ENCODE peak calls at places on chromosome 20, in seven cellular contexts. One of them, this sample, is unnamed.

GRCh38 chr20:2537101-2537500 is 728 bp downstream of the TMC2 start:
- DNase-seq in cardiac fibroblast: no peak
- DNase-seq in cardiac muscle cell: no peak
- DNase-seq in suprapubic skin: peak; percentile 67
- DNase-seq in neural progenitor cell: no peak
- DNase-seq in left lung: no peak
- DNase-seq in astrocyte of the spinal cord: no peak
- DNase-seq in this sample: no peak

GRCh38 chr20:5844063-5844681 is 94.0 kb downstream of the SHLD1 start:
- DNase-seq in cardiac fibroblast: peak; percentile 31
- DNase-seq in left lung: no peak
- DNase-seq in suprapubic skin: no peak
- DNase-seq in astrocyte of the spinal cord: peak; percentile 42
- DNase-seq in neural progenitor cell: no peak
- DNase-seq in cardiac muscle cell: no peak
- DNase-seq in this sample: no peak

GRCh38 chr20:6828794-6829423 is 61.4 kb downstream of the BMP2 start:
- DNase-seq in suprapubic skin: no peak
- DNase-seq in neural progenitor cell: peak; percentile 84
- DNase-seq in cardiac fibroblast: peak; percentile 79
- DNase-seq in cardiac muscle cell: peak; percentile 85
- DNase-seq in left lung: no peak
- DNase-seq in astrocyte of the spinal cord: peak; percentile 53
- DNase-seq in this sample: peak; percentile 74

GRCh38 chr20:64057628-64058498 is 5.1 kb upstream of the TCEA2 start:
- DNase-seq in cardiac fibroblast: peak; percentile 61
- DNase-seq in astrocyte of the spinal cord: peak; percentile 35
- DNase-seq in left lung: peak; percentile 91
- DNase-seq in cardiac muscle cell: peak; percentile 82
- DNase-seq in neural progenitor cell: peak; percentile 85
- DNase-seq in suprapubic skin: no peak
- DNase-seq in this sample: peak; percentile 59

GRCh38 chr20:62925420-62926228 is 681 bp downstream of the DIDO1 start:
- DNase-seq in left lung: peak; percentile 88
- DNase-seq in cardiac muscle cell: peak; percentile 50
- DNase-seq in cardiac fibroblast: peak; percentile 38
- DNase-seq in suprapubic skin: peak; percentile 78
- DNase-seq in neural progenitor cell: peak; percentile 61
- DNase-seq in astrocyte of the spinal cord: peak; percentile 20
- DNase-seq in this sample: peak; percentile 35

GRCh38 chr20:63877755-63878470 is 12.8 kb downstream of the TPD52L2 start:
- DNase-seq in cardiac muscle cell: no peak
- DNase-seq in astrocyte of the spinal cord: no peak
- DNase-seq in cardiac fibroblast: no peak
- DNase-seq in left lung: no peak
- DNase-seq in neural progenitor cell: no peak
- DNase-seq in suprapubic skin: no peak
- DNase-seq in this sample: no peak

GRCh38 chr20:53194891-53195290 is 222.7 kb downstream of the TSHZ2 start:
- DNase-seq in astrocyte of the spinal cord: no peak
- DNase-seq in cardiac muscle cell: peak; percentile 7
- DNase-seq in left lung: no peak
- DNase-seq in cardiac fibroblast: no peak
- DNase-seq in neural progenitor cell: no peak
- DNase-seq in suprapubic skin: no peak
- DNase-seq in this sample: no peak

GRCh38 chr20:51588762-51589161 is 46.2 kb upstream of the NFATC2 start:
- DNase-seq in astrocyte of the spinal cord: no peak
- DNase-seq in cardiac muscle cell: no peak
- DNase-seq in left lung: no peak
- DNase-seq in neural progenitor cell: no peak
- DNase-seq in cardiac fibroblast: no peak
- DNase-seq in suprapubic skin: no peak
- DNase-seq in this sample: no peak

GRCh38 chr20:26208296-26209091 is 511.8 kb upstream of the ZNF337 start:
- DNase-seq in cardiac muscle cell: peak; percentile 56
- DNase-seq in left lung: peak; percentile 83
- DNase-seq in neural progenitor cell: peak; percentile 81
- DNase-seq in cardiac fibroblast: no peak
- DNase-seq in astrocyte of the spinal cord: no peak
- DNase-seq in suprapubic skin: no peak
- DNase-seq in this sample: no peak

GRCh38 chr20:50663095-50663821 is 28.1 kb downstream of the RIPOR3 start:
- DNase-seq in neural progenitor cell: no peak
- DNase-seq in suprapubic skin: no peak
- DNase-seq in left lung: no peak
- DNase-seq in cardiac fibroblast: no peak
- DNase-seq in astrocyte of the spinal cord: no peak
- DNase-seq in cardiac muscle cell: peak; percentile 46
- DNase-seq in this sample: no peak

GRCh38 chr20:20440473-20440872 is 72.6 kb downstream of the INSM1 start:
- DNase-seq in neural progenitor cell: no peak
- DNase-seq in cardiac muscle cell: no peak
- DNase-seq in cardiac fibroblast: no peak
- DNase-seq in left lung: no peak
- DNase-seq in astrocyte of the spinal cord: no peak
- DNase-seq in suprapubic skin: no peak
- DNase-seq in this sample: no peak

GRCh38 chr20:62830821-62831220 is 14.0 kb downstream of the COL9A3 start:
- DNase-seq in astrocyte of the spinal cord: no peak
- DNase-seq in suprapubic skin: no peak
- DNase-seq in cardiac muscle cell: no peak
- DNase-seq in neural progenitor cell: no peak
- DNase-seq in cardiac fibroblast: no peak
- DNase-seq in left lung: peak; percentile 51
- DNase-seq in this sample: no peak

GRCh38 chr20:40249805-40250204 is 439.2 kb downstream of the MAFB start:
- DNase-seq in neural progenitor cell: no peak
- DNase-seq in left lung: no peak
- DNase-seq in suprapubic skin: no peak
- DNase-seq in cardiac muscle cell: no peak
- DNase-seq in astrocyte of the spinal cord: no peak
- DNase-seq in cardiac fibroblast: no peak
- DNase-seq in this sample: no peak

GRCh38 chr20:38514947-38515346 is 42.3 kb downstream of the RALGAPB start:
- DNase-seq in left lung: no peak
- DNase-seq in neural progenitor cell: no peak
- DNase-seq in suprapubic skin: no peak
- DNase-seq in cardiac fibroblast: no peak
- DNase-seq in cardiac muscle cell: no peak
- DNase-seq in astrocyte of the spinal cord: no peak
- DNase-seq in this sample: no peak

GRCh38 chr20:20864346-20865096 is 152.1 kb upstream of the RALGAPA2 start:
- DNase-seq in astrocyte of the spinal cord: no peak
- DNase-seq in cardiac muscle cell: peak; percentile 44
- DNase-seq in cardiac fibroblast: peak; percentile 5
- DNase-seq in neural progenitor cell: peak; percentile 60
- DNase-seq in left lung: no peak
- DNase-seq in suprapubic skin: no peak
- DNase-seq in this sample: peak; percentile 3

GRCh38 chr20:20034486-20034885 is 17.3 kb downstream of the NAA20 start:
- DNase-seq in left lung: no peak
- DNase-seq in neural progenitor cell: no peak
- DNase-seq in suprapubic skin: no peak
- DNase-seq in cardiac fibroblast: peak; percentile 29
- DNase-seq in astrocyte of the spinal cord: no peak
- DNase-seq in cardiac muscle cell: no peak
- DNase-seq in this sample: no peak

GRCh38 chr20:31707994-31708744 is 14.5 kb downstream of the BCL2L1 start:
- DNase-seq in cardiac fibroblast: no peak
- DNase-seq in suprapubic skin: no peak
- DNase-seq in cardiac muscle cell: no peak
- DNase-seq in astrocyte of the spinal cord: no peak
- DNase-seq in neural progenitor cell: no peak
- DNase-seq in left lung: no peak
- DNase-seq in this sample: no peak

GRCh38 chr20:49284818-49285217 is 7.0 kb upstream of the ZNFX1 start:
- DNase-seq in left lung: no peak
- DNase-seq in suprapubic skin: no peak
- DNase-seq in astrocyte of the spinal cord: no peak
- DNase-seq in cardiac muscle cell: no peak
- DNase-seq in cardiac fibroblast: no peak
- DNase-seq in neural progenitor cell: no peak
- DNase-seq in this sample: no peak

GRCh38 chr20:49282584-49283171 is 4.8 kb upstream of the ZNFX1 start:
- DNase-seq in cardiac muscle cell: no peak
- DNase-seq in astrocyte of the spinal cord: no peak
- DNase-seq in neural progenitor cell: peak; percentile 70
- DNase-seq in left lung: no peak
- DNase-seq in suprapubic skin: no peak
- DNase-seq in cardiac fibroblast: no peak
- DNase-seq in this sample: no peak

GRCh38 chr20:49283703-49284625 is 6.1 kb upstream of the ZNFX1 start:
- DNase-seq in astrocyte of the spinal cord: no peak
- DNase-seq in neural progenitor cell: no peak
- DNase-seq in cardiac muscle cell: no peak
- DNase-seq in cardiac fibroblast: no peak
- DNase-seq in suprapubic skin: no peak
- DNase-seq in left lung: no peak
- DNase-seq in this sample: no peak

GRCh38 chr20:49281913-49282467 is 4.1 kb upstream of the ZNFX1 start:
- DNase-seq in left lung: no peak
- DNase-seq in suprapubic skin: no peak
- DNase-seq in neural progenitor cell: no peak
- DNase-seq in cardiac muscle cell: no peak
- DNase-seq in astrocyte of the spinal cord: no peak
- DNase-seq in cardiac fibroblast: no peak
- DNase-seq in this sample: no peak

DNA sequence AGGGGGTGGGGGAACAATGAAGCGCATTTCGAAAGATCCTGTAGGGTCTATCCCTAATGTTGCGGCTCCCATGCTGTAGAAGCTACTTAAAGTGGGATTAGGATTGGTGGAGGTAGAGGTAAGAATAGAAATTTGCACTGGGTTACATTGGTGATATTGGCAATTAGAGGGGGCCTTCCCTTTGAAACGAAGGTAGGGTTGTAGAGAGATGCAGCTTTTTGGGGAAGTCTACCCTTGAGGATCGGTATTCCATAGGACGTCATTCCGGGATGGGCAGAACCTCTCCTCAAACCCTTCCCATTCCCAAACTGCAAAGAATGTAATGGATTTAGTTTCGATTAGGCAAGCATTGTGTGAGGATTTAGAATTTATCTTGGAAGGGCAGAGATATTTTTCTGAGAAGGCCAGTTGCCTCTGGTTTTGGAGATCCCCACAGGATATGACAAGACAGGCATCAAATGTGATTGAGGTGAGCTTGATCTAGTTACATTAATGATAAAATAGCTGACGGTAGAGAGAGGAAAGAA is 5.4 kb upstream of the ZNFX1 start:
- DNase-seq in cardiac muscle cell: no peak
- DNase-seq in left lung: no peak
- DNase-seq in neural progenitor cell: no peak
- DNase-seq in suprapubic skin: no peak
- DNase-seq in cardiac fibroblast: no peak
- DNase-seq in astrocyte of the spinal cord: no peak
- DNase-seq in this sample: no peak
- H3K4me3 ChIP-seq in cardiac muscle cell: no peak overlapping the region
- H3K4me3 ChIP-seq in left lung: peak overlapping the region; percentile 83
- H3K4me3 ChIP-seq in neural progenitor cell: peak overlapping the region; percentile 84
- H3K4me3 ChIP-seq in suprapubic skin: no peak overlapping the region
- H3K4me3 ChIP-seq in cardiac fibroblast: peak overlapping the region; percentile 94
- H3K4me3 ChIP-seq in astrocyte of the spinal cord: peak overlapping the region; percentile 97
- H3K4me3 ChIP-seq in this sample: peak overlapping the region; percentile 29

GRCh38 chr20:33668087-33668790 is 1.5 kb downstream of the ACTL10 start:
- DNase-seq in cardiac fibroblast: no peak
- DNase-seq in astrocyte of the spinal cord: peak; percentile 71
- DNase-seq in neural progenitor cell: peak; percentile 83
- DNase-seq in cardiac muscle cell: peak; percentile 78
- DNase-seq in suprapubic skin: peak; percentile 91
- DNase-seq in left lung: peak; percentile 36
- DNase-seq in this sample: no peak

GRCh38 chr20:33666293-33667244 is at the start of gene ACTL10:
- DNase-seq in cardiac fibroblast: peak; percentile 99
- DNase-seq in cardiac muscle cell: peak; percentile 95
- DNase-seq in astrocyte of the spinal cord: peak; percentile 98
- DNase-seq in left lung: peak; percentile 98
- DNase-seq in suprapubic skin: peak; percentile 98
- DNase-seq in neural progenitor cell: peak; percentile 89
- DNase-seq in this sample: peak; percentile 99

GRCh38 chr20:33669224-33669623 is 2.5 kb downstream of the ACTL10 start:
- DNase-seq in cardiac muscle cell: no peak
- DNase-seq in neural progenitor cell: no peak
- DNase-seq in cardiac fibroblast: no peak
- DNase-seq in left lung: peak; percentile 54
- DNase-seq in suprapubic skin: no peak
- DNase-seq in astrocyte of the spinal cord: no peak
- DNase-seq in this sample: no peak

GRCh38 chr20:33668791-33669155 is 2.0 kb downstream of the ACTL10 start:
- DNase-seq in cardiac fibroblast: no peak
- DNase-seq in neural progenitor cell: no peak
- DNase-seq in left lung: peak; percentile 57
- DNase-seq in cardiac muscle cell: no peak
- DNase-seq in astrocyte of the spinal cord: no peak
- DNase-seq in suprapubic skin: no peak
- DNase-seq in this sample: no peak

GRCh38 chr20:33667245-33668086 is 723 bp downstream of the ACTL10 start:
- DNase-seq in astrocyte of the spinal cord: no peak
- DNase-seq in suprapubic skin: no peak
- DNase-seq in neural progenitor cell: no peak
- DNase-seq in cardiac fibroblast: peak; percentile 78
- DNase-seq in cardiac muscle cell: no peak
- DNase-seq in left lung: peak; percentile 97
- DNase-seq in this sample: peak; percentile 74
- TF ChIP-seq CTCF in astrocyte of the spinal cord: no peak
- TF ChIP-seq CTCF in suprapubic skin: no peak
- TF ChIP-seq CTCF in neural progenitor cell: no peak
- TF ChIP-seq CTCF in cardiac fibroblast: no peak
- TF ChIP-seq CTCF in cardiac muscle cell: no peak
- TF ChIP-seq CTCF in left lung: no peak
- TF ChIP-seq CTCF in this sample: no peak

GRCh38 chr20:37295595-37295994 is 6.1 kb downstream of the MANBAL start:
- DNase-seq in astrocyte of the spinal cord: no peak
- DNase-seq in suprapubic skin: no peak
- DNase-seq in neural progenitor cell: peak; percentile 63
- DNase-seq in cardiac fibroblast: no peak
- DNase-seq in left lung: no peak
- DNase-seq in cardiac muscle cell: no peak
- DNase-seq in this sample: no peak
- H3K4me3 ChIP-seq in astrocyte of the spinal cord: no peak overlapping the region
- H3K4me3 ChIP-seq in suprapubic skin: no peak overlapping the region
- H3K4me3 ChIP-seq in neural progenitor cell: no peak overlapping the region
- H3K4me3 ChIP-seq in cardiac fibroblast: no peak overlapping the region
- H3K4me3 ChIP-seq in left lung: no peak overlapping the region
- H3K4me3 ChIP-seq in cardiac muscle cell: no peak overlapping the region
- H3K4me3 ChIP-seq in this sample: no peak overlapping the region

GRCh38 chr20:45485388-45485787 is 15.8 kb downstream of the WFDC2 start:
- DNase-seq in left lung: no peak
- DNase-seq in neural progenitor cell: no peak
- DNase-seq in cardiac muscle cell: no peak
- DNase-seq in suprapubic skin: no peak
- DNase-seq in cardiac fibroblast: no peak
- DNase-seq in astrocyte of the spinal cord: no peak
- DNase-seq in this sample: no peak

GRCh38 chr20:45484676-45485075 is 15.1 kb downstream of the WFDC2 start:
- DNase-seq in left lung: no peak
- DNase-seq in suprapubic skin: no peak
- DNase-seq in neural progenitor cell: peak; percentile 27
- DNase-seq in cardiac fibroblast: no peak
- DNase-seq in cardiac muscle cell: no peak
- DNase-seq in astrocyte of the spinal cord: no peak
- DNase-seq in this sample: no peak

GRCh38 chr20:45489083-45489531 is 19.6 kb downstream of the WFDC2 start:
- DNase-seq in cardiac fibroblast: no peak
- DNase-seq in suprapubic skin: no peak
- DNase-seq in cardiac muscle cell: no peak
- DNase-seq in left lung: no peak
- DNase-seq in neural progenitor cell: no peak
- DNase-seq in astrocyte of the spinal cord: peak; percentile 4
- DNase-seq in this sample: peak; percentile 48

GRCh38 chr20:45487231-45487635 is 17.7 kb downstream of the WFDC2 start:
- DNase-seq in cardiac muscle cell: peak; percentile 9
- DNase-seq in astrocyte of the spinal cord: no peak
- DNase-seq in cardiac fibroblast: no peak
- DNase-seq in suprapubic skin: no peak
- DNase-seq in neural progenitor cell: peak; percentile 54
- DNase-seq in left lung: peak; percentile 81
- DNase-seq in this sample: no peak
- TF ChIP-seq CTCF in cardiac muscle cell: peak; percentile 12
- TF ChIP-seq CTCF in astrocyte of the spinal cord: no peak
- TF ChIP-seq CTCF in cardiac fibroblast: no peak
- TF ChIP-seq CTCF in suprapubic skin: no peak
- TF ChIP-seq CTCF in neural progenitor cell: peak; percentile 66
- TF ChIP-seq CTCF in left lung: no peak
- TF ChIP-seq CTCF in this sample: no peak

This sample was measured in fibroblast of the aortic adventitia.